ENCODE peak calls at places on chromosomes 11 and 22, in five cellular contexts. V is neural progenitor cell, F is lung, S is H1, J is fibroblast of mammary gland. E is an unnamed sample.

GRCh38 chr22:26367402-26368245 is 61.4 kb upstream of the ASPHD2 start:
- DNase-seq in V (peak), F (no peak), S (no peak), J (peak), E (peak)

GRCh38 chr11:130037881-130038601 is 31.7 kb upstream of the APLP2 start:
- DNase-seq in V (peak), F (no peak), S (no peak), J (peak), E (peak)

GRCh38 chr11:2328656-2329354 is 27.0 kb downstream of the TSPAN32 start:
- DNase-seq in V (peak), F (no peak), S (no peak), J (no peak), E (no peak)

GRCh38 chr11:130300567-130300966 is 14.2 kb downstream of the ZBTB44 start:
- DNase-seq in V (no peak), F (no peak), S (no peak), J (no peak), E (no peak)

GRCh38 chr11:86547727-86548126 is 124.7 kb downstream of the ME3 start:
- DNase-seq in V (no peak), F (no peak), S (no peak), J (no peak), E (no peak)

GRCh38 chr11:25900814-25901213 is 431.1 kb upstream of the ANO3 start:
- DNase-seq in V (no peak), F (no peak), S (no peak), J (no peak), E (no peak)

GRCh38 chr11:4480577-4481539 is 1.6 kb upstream of the OR52K1 start:
- DNase-seq in V (no peak), F (no peak), S (no peak), J (peak), E (peak)

GRCh38 chr11:65060913-65061408 is 2.6 kb upstream of the NAALADL1 start:
- DNase-seq in V (peak), F (no peak), S (no peak), J (peak), E (peak)

GRCh38 chr11:4087551-4087950 is 7.0 kb upstream of the RRM1 start:
- DNase-seq in V (no peak), F (no peak), S (no peak), J (no peak), E (peak)

GRCh38 chr11:130118636-130119387 is 40.8 kb upstream of the ST14 start:
- DNase-seq in V (no peak), F (no peak), S (no peak), J (no peak), E (no peak)

GRCh38 chr22:26889794-26890193 is 232.4 kb downstream of the MIAT start:
- DNase-seq in V (no peak), F (no peak), S (no peak), J (no peak), E (peak)

GRCh38 chr11:84260862-84261261 is 974.7 kb upstream of the CCDC90B start:
- DNase-seq in V (no peak), F (no peak), S (no peak), J (peak), E (no peak)

GRCh38 chr11:111376453-111376871 is 2.6 kb downstream of the POU2AF1 start:
- DNase-seq in V (no peak), F (no peak), S (no peak), J (no peak), E (no peak)

GRCh38 chr11:28860898-28861297 is 752.7 kb downstream of the METTL15 start:
- DNase-seq in V (no peak), F (no peak), S (no peak), J (peak), E (peak)

GRCh38 chr11:45921561-45922424 is 663 bp upstream of the LARGE2 start:
- DNase-seq in V (peak), F (peak), S (peak), J (no peak), E (no peak)

GRCh38 chr11:67614730-67615454 is 8.2 kb downstream of the NDUFV1 start:
- DNase-seq in V (no peak), F (no peak), S (no peak), J (no peak), E (no peak)

GRCh38 chr11:29518389-29519174 is 498.2 kb downstream of the KCNA4 start:
- DNase-seq in V (peak), F (no peak), S (no peak), J (no peak), E (peak)

GRCh38 chr11:62539238-62539925 is 7.2 kb downstream of the AHNAK start:
- DNase-seq in V (peak), F (peak), S (no peak), J (peak), E (peak)

GRCh38 chr22:47740109-47740805 is 977.8 kb downstream of the TBC1D22A start:
- DNase-seq in V (no peak), F (no peak), S (no peak), J (no peak), E (no peak)

GRCh38 chr11:18633256-18634139 is 644 bp downstream of the SPTY2D1 start:
- DNase-seq in V (no peak), F (no peak), S (no peak), J (peak), E (peak)
- H3K4me3 ChIP-seq in V (peak), F (peak), S (peak), J (peak), E (peak)

DNA sequence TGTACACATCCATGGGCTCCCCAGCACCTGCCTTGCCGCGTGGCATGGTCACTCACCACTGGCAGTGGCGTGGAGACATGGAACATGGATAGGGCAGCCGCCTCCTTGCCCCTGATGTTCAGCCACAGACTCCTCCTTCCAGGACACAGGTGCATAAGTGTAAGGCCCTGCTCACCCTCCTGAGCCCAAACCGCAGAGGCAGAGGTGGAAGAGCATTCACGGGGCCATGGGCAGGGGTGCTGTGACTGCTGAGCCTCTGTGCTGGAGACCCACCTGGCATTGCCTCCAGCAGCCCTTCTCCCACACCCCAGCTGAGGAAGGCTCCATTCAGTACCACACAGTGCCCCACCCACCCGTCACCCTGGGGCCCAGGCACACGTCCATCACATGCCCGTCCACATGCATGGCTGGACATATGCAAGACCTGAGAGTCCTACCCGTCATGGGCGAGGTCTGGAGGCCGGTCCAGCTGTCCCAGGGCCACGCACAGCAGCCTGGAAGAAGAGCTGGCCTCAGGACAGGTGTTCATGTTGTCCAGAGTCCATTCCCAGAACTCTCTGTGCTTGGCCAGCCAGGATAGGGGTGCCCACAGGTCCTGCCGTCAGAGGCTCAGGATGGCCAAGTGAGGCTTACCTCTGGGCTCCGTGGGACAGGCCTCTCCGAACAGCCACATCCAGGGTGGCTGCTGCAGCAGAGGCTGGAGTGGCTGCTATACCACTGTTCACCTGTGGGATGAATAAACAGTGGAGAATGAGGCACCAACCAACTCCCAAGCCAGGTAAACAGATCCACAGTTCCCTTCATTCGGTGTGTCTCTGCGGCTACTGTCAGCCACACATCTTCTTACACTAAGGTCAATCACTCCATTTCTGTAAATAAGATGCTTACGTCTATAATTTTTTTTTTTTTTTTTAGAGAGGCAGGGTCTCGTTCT is 1.7 kb upstream of the TUBGCP6 start:
- DNase-seq in V (no peak), F (no peak), S (no peak), J (no peak), E (no peak)
- H3K4me3 ChIP-seq in V (no peak), F (no peak), S (no peak), J (no peak), E (no peak)

GRCh38 chr11:12164061-12165014 is 53.9 kb downstream of the MICAL2 start:
- DNase-seq in V (no peak), F (no peak), S (no peak), J (peak), E (peak)
- H3K4me3 ChIP-seq in V (no peak), F (no peak), S (no peak), J (no peak), E (no peak)

GRCh38 chr22:21632237-21632895 is at the start of gene CCDC116:
- DNase-seq in V (peak), F (no peak), S (no peak), J (no peak), E (no peak)
- H3K4me3 ChIP-seq in V (no peak), F (no peak), S (no peak), J (no peak), E (no peak)

GRCh38 chr22:46072981-46073682 is 77.2 kb upstream of the PPARA start:
- DNase-seq in V (no peak), F (no peak), S (no peak), J (peak), E (no peak)

GRCh38 chr22:46075764-46076531 is 74.4 kb upstream of the PPARA start:
- DNase-seq in V (no peak), F (no peak), S (no peak), J (no peak), E (no peak)

GRCh38 chr22:46072030-46072881 is 78.1 kb upstream of the PPARA start:
- DNase-seq in V (peak), F (peak), S (no peak), J (peak), E (peak)

GRCh38 chr22:46074771-46075551 is 75.4 kb upstream of the PPARA start:
- DNase-seq in V (no peak), F (no peak), S (no peak), J (no peak), E (no peak)

GRCh38 chr22:46073683-46074504 is 76.4 kb upstream of the PPARA start:
- DNase-seq in V (no peak), F (no peak), S (no peak), J (peak), E (peak)
- H3K4me3 ChIP-seq in V (no peak), F (peak), S (peak), J (peak), E (peak)

GRCh38 chr22:23401910-23402274 is 178.2 kb downstream of the IGLL1 start:
- DNase-seq in V (no peak), F (no peak), S (no peak), J (no peak), E (no peak)
- H3K4me3 ChIP-seq in V (peak), F (no peak), S (peak), J (no peak), E (no peak)

DNA sequence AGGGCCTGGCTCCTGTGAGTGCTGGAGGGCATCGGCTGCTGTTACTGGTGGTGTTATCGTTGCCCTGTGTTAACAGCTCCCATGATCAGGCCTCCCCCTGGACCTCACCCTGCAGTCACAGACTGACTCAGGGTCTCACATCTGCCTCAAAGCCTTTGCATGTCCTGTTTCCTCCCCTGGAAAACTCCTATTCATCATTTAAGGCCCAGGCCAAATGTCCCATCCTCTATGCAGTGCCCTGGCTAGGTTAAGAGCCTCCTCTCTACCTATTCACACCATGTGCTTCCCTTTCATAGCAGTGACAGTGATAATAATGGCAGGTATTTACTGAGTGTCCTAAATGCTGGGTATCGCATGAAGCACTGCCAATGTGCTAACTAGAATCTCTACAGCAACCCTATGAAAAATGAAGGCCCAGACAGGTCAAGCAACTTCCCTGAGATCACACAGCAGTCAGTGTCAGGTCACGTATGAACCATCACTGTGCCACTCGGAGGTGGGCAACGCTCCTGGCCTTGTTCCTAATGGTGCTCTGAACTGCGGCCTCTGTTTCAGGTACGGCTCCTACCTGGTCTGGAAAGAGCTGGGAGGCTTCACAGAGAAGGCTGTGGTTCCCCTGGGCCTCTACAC is 9.3 kb downstream of the TSPO start:
- DNase-seq in V (no peak), F (no peak), S (no peak), J (no peak), E (no peak)
- H3K4me3 ChIP-seq in V (no peak), F (no peak), S (no peak), J (no peak), E (no peak)

DNA sequence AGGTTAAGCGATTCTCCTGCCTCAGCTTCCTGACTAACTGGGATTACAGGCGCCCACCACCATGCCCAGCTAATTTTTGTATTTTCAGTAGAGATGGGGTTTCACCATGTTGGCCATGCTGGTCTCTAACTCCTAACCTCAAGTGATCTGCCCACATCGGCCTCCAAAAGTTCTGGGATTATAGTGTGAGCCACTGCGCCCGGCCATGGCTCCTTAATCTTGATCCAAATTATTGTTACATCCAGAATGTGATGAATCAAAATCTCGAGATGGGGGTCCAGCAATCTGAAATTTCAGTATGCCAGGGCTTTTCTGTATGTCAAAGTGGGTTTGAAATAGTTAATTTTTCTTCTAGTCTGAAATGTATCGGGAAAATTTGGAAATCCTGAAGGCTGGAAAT is 3.7 kb downstream of the RPL27A start:
- DNase-seq in V (no peak), F (no peak), S (no peak), J (no peak), E (no peak)
- H3K4me3 ChIP-seq in V (no peak), F (no peak), S (no peak), J (no peak), E (no peak)

DNA sequence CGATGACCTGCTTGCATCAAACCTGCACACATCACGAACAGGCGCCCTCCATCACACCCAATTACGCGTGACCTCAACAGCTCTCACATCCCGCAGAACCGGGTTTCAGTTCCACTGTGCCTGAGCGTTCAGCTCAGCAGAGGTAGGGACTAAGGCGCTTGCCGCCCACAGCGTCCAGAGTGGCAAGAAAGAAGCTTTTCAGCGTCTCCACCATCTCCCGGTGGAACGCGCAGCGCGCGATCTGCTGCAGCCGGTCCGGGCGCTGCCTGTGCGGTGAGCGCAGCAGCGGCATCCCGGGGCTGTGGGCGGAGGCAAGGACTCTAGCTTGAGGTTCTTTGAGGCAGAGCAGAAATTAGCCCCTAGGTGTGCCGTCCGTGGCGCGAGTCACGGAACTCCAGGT is 1.5 kb upstream of the CALCA start:
- DNase-seq in V (peak), F (no peak), S (no peak), J (no peak), E (peak)
- H3K4me3 ChIP-seq in V (peak), F (no peak), S (peak), J (no peak), E (no peak)

GRCh38 chr11:128715691-128716153 is 21.9 kb downstream of the FLI1 start:
- DNase-seq in V (peak), F (no peak), S (no peak), J (peak), E (peak)

GRCh38 chr11:128717581-128717980 is 23.7 kb downstream of the FLI1 start:
- DNase-seq in V (no peak), F (no peak), S (no peak), J (no peak), E (no peak)

GRCh38 chr11:128718064-128718463 is 24.2 kb downstream of the FLI1 start:
- DNase-seq in V (no peak), F (no peak), S (no peak), J (no peak), E (no peak)

GRCh38 chr11:128716231-128716630 is 22.4 kb downstream of the FLI1 start:
- DNase-seq in V (no peak), F (no peak), S (no peak), J (no peak), E (peak)

GRCh38 chr11:128716661-128717210 is 22.9 kb downstream of the FLI1 start:
- DNase-seq in V (peak), F (no peak), S (no peak), J (no peak), E (peak)
- H3K4me3 ChIP-seq in V (no peak), F (no peak), S (no peak), J (no peak), E (peak)

E was measured in choroid plexus epithelial cell.